ENCODE peak calls at places on chromosomes 5 and 9, in six cellular contexts. A is H9, V is breast epithelium, D is GM23248, B is sigmoid colon, W is H1. C is an unnamed sample.

GRCh38 chr9:70259512-70259802 is 679 bp downstream of the SMC5 start:
- DNase-seq in D (no peak), V (no peak), A (peak; percentile 43), W (peak; percentile 51), B (no peak), C (no peak)

GRCh38 chr9:104810421-104811339 is 46.8 kb downstream of the NIPSNAP3B start:
- DNase-seq in D (peak; percentile 52), W (no peak), V (no peak), B (no peak), A (no peak), C (no peak)

GRCh38 chr5:124402144-124402581 is 344.3 kb downstream of the ZNF608 start:
- DNase-seq in D (peak; percentile 77), V (no peak), A (no peak), W (no peak), B (no peak), C (no peak)

GRCh38 chr9:86550411-86550810 is 196.2 kb upstream of the TUT7 start:
- DNase-seq in W (no peak), B (no peak), A (no peak), V (no peak), D (peak; percentile 64), C (no peak)

GRCh38 chr9:371349-371748 is 156.7 kb downstream of the DOCK8 start:
- DNase-seq in V (no peak), A (no peak), B (no peak), W (no peak), D (no peak), C (no peak)

GRCh38 chr5:13591621-13592020 is 352.9 kb downstream of the DNAH5 start:
- DNase-seq in B (no peak), A (no peak), D (peak; percentile 79), V (no peak), W (no peak), C (no peak)

GRCh38 chr9:137905740-137906139 is 28.2 kb downstream of the CACNA1B start:
- DNase-seq in A (no peak), B (no peak), W (no peak), V (no peak), D (no peak), C (no peak)

GRCh38 chr5:59039003-59039295 is 456.1 kb downstream of the RAB3C start:
- DNase-seq in A (peak; percentile 43), B (no peak), D (peak; percentile 77), W (no peak), V (no peak), C (no peak)

GRCh38 chr5:56567278-56567677 is 248.1 kb upstream of the MAP3K1 start:
- DNase-seq in B (no peak), A (no peak), D (no peak), V (no peak), W (no peak), C (no peak)

GRCh38 chr5:87268126-87268969 is 665 bp downstream of the RASA1 start:
- DNase-seq in D (peak; percentile 83), B (peak; percentile 77), W (peak; percentile 80), V (peak; percentile 61), A (peak; percentile 70), C (peak; percentile 79)

GRCh38 chr5:170254056-170254455 is 21.3 kb downstream of the C5orf58 start:
- DNase-seq in V (no peak), B (no peak), D (no peak), A (no peak), W (no peak), C (peak; percentile 61)

GRCh38 chr5:57764479-57765089 is 282.0 kb upstream of the ACTBL2 start:
- DNase-seq in W (no peak), A (no peak), B (no peak), D (no peak), V (no peak), C (no peak)

GRCh38 chr9:133129001-133129799 is 8.2 kb upstream of the RALGDS start:
- DNase-seq in V (no peak), A (no peak), B (no peak), D (no peak), W (no peak), C (no peak)

GRCh38 chr5:51411917-51412316 is 28.7 kb downstream of the ISL1 start:
- DNase-seq in V (no peak), D (no peak), W (no peak), A (no peak), B (no peak), C (no peak)
- H3K27ac ChIP-seq in V (no peak overlapping the region), D (no peak overlapping the region), W (no peak overlapping the region), A (no peak overlapping the region), B (no peak overlapping the region), C (no peak overlapping the region)

GRCh38 chr5:179115845-179116524 is 55.8 kb downstream of the ZNF354C start:
- DNase-seq in D (no peak), A (no peak), W (no peak), V (peak; percentile 22), B (peak; percentile 27), C (no peak)
- H3K9me3 ChIP-seq in D (no peaks in the 10 kb centered on the region), A (peaks cover 24% of the 10 kb centered on the region), W (peaks cover 61% of the 10 kb centered on the region), V (peaks cover 77% of the 10 kb centered on the region), B (peaks cover 3% of the 10 kb centered on the region), C (no peaks in the 10 kb centered on the region)

GRCh38 chr5:148569948-148570347 is 84.4 kb downstream of the HTR4 start:
- DNase-seq in A (no peak), D (no peak), B (no peak), W (no peak), V (no peak), C (no peak)
- H3K27ac ChIP-seq in A (no peak overlapping the region), D (no peak overlapping the region), B (no peak overlapping the region), W (no peak overlapping the region), V (no peak overlapping the region), C (no peak overlapping the region)

GRCh38 chr9:112010537-112010936 is 113.9 kb downstream of the UGCG start:
- DNase-seq in A (no peak), W (no peak), B (no peak), D (no peak), V (no peak), C (no peak)

GRCh38 chr9:112011051-112011620 is 114.5 kb downstream of the UGCG start:
- DNase-seq in B (no peak), A (no peak), D (no peak), W (no peak), V (no peak), C (no peak)

GRCh38 chr9:112012026-112012902 is 115.7 kb downstream of the UGCG start:
- DNase-seq in V (peak; percentile 60), D (peak; percentile 95), B (peak; percentile 83), W (no peak), A (no peak), C (no peak)

GRCh38 chr9:112007575-112008240 is 111.1 kb downstream of the UGCG start:
- DNase-seq in B (no peak), W (no peak), D (no peak), A (no peak), V (no peak), C (no peak)

GRCh38 chr9:112009656-112010055 is 113.0 kb downstream of the UGCG start:
- DNase-seq in D (no peak), V (no peak), A (no peak), B (no peak), W (no peak), C (no peak)
- H3K9me3 ChIP-seq in D (no peaks in the 10 kb centered on the region), V (no peaks in the 10 kb centered on the region), A (no peaks in the 10 kb centered on the region), B (no peaks in the 10 kb centered on the region), W (no peaks in the 10 kb centered on the region), C (no peaks in the 10 kb centered on the region)

DNA sequence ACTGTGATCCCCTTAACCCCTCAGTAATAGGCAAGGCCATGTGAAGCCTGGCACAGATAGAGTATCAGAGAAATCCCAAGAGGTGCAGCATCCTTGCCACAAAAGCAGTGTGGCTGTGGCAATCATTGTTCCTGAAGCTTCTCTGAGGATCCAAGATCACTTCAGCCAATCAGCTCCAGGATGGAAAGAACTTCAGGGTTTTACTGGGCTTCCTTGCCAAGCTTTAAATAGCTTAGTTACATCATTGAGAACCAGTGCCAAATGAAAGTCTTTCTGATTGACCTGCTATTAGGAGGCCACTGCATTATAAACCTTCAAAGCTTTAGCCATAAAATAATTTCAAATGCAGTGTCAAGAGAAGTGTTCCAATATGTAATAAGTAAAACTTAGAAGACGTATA is 430.6 kb downstream of the PIK3R1 start:
- DNase-seq in V (no peak), A (no peak), D (peak; percentile 2), B (no peak), W (no peak), C (no peak)
- H3K27ac ChIP-seq in V (no peak overlapping the region), A (no peak overlapping the region), D (no peak overlapping the region), B (no peak overlapping the region), W (no peak overlapping the region), C (no peak overlapping the region)

DNA sequence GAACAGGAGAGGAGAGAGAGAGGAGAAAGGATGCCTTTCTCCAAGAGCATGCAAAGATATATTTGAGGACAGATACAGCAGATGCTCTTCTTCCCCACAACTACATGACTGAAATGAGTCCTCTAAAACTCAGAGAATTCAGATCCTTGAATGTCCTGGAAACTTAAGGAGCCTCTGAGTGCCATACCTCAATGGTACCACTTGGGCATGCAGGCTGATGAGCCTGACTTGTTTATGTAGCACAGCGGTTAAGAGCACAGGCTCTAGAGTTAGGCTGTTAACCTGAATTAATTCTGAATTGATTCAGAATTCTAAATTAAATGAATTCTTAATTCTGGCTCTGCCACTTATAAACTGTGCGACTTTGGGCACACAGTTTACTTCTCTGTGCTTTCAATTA is 5.7 kb downstream of the PLPPR1 start:
- DNase-seq in W (no peak), B (no peak), A (no peak), D (no peak), V (no peak), C (no peak)
- H3K9me3 ChIP-seq in W (no peaks in the 10 kb centered on the region), B (no peaks in the 10 kb centered on the region), A (no peaks in the 10 kb centered on the region), D (no peaks in the 10 kb centered on the region), V (no peaks in the 10 kb centered on the region), C (no peaks in the 10 kb centered on the region)

GRCh38 chr5:121478636-121479035 is 373.0 kb upstream of the FTMT start:
- DNase-seq in W (no peak), V (no peak), A (no peak), D (no peak), B (no peak), C (no peak)
- H3K27ac ChIP-seq in W (no peak overlapping the region), V (no peak overlapping the region), A (no peak overlapping the region), D (no peak overlapping the region), B (no peak overlapping the region), C (no peak overlapping the region)

DNA sequence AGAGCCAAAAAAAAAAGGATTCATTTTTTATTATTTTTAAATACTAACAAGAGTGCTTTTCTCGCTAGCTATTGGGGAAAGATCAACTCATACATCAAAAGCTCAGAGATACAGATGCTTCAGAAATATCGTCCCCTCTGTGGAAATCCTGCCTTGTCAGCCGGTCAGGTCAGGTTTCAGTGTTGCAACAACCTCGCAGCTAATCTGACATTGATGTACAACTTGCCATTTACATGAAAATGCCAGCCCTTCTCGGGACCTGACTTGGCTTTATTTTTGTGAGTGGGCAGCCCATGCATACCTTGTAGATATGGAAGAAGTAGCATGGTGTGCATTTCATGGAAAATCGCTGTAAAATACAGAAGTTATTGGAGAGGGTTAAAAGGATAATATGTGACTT is 358.8 kb upstream of the ADAMTS16 start:
- DNase-seq in B (no peak), W (no peak), V (no peak), A (no peak), D (no peak), C (no peak)
- H3K9me3 ChIP-seq in B (no peaks in the 10 kb centered on the region), W (peaks cover 12% of the 10 kb centered on the region), V (no peaks in the 10 kb centered on the region), A (no peaks in the 10 kb centered on the region), D (no peaks in the 10 kb centered on the region), C (no peaks in the 10 kb centered on the region)